ENCODE peak calls at places on chromosomes 7 and 10, in nine cellular contexts. B, Q, R, U, T, S, C, G and X are unnamed samples.

GRCh38 chr10:88523739-88524400 is 59.2 kb downstream of the RNLS start:
- DNase-seq in B (no peak), R (no peak), S (no peak), Q (no peak), C (no peak), T (no peak), U (no peak), G (no peak), X (no peak)

GRCh38 chr10:79070611-79071534 is 2.1 kb downstream of the ZMIZ1 start:
- DNase-seq in T (peak; percentile 92), C (peak; percentile 96), S (no peak), U (peak; percentile 22), B (no peak), G (peak; percentile 69), R (peak; percentile 90), Q (peak; percentile 88), X (no peak)

GRCh38 chr10:97726636-97727178 is 10.2 kb upstream of the ZFYVE27 start:
- DNase-seq in R (peak; percentile 34), G (peak; percentile 85), C (no peak), U (no peak), T (no peak), S (no peak), Q (peak; percentile 87), B (no peak), X (no peak)

GRCh38 chr10:89002234-89002978 is 11.8 kb downstream of the FAS start:
- DNase-seq in T (no peak), C (no peak), R (no peak), S (no peak), Q (no peak), G (no peak), B (no peak), U (no peak), X (no peak)

GRCh38 chr10:74502963-74503608 is 323.3 kb upstream of the KAT6B start:
- DNase-seq in Q (peak; percentile 82), U (no peak), B (no peak), S (no peak), R (no peak), T (no peak), G (peak; percentile 86), C (no peak), X (no peak)

GRCh38 chr7:132489776-132490237 is 86.5 kb downstream of the PLXNA4 start:
- DNase-seq in C (no peak), Q (no peak), B (no peak), U (no peak), S (no peak), G (no peak), T (no peak), R (no peak), X (no peak)

GRCh38 chr7:128904381-128905197 is 5.9 kb downstream of the KCP start:
- DNase-seq in Q (peak; percentile 60), B (no peak), S (no peak), U (peak; percentile 57), G (peak; percentile 56), T (no peak), R (peak; percentile 69), C (no peak), X (no peak)

GRCh38 chr10:61793760-61794713 is 107.5 kb upstream of the ARID5B start:
- DNase-seq in T (no peak), U (no peak), S (no peak), B (no peak), C (no peak), R (no peak), Q (peak; percentile 94), G (peak; percentile 79), X (no peak)

GRCh38 chr7:87565877-87566276 is 34.8 kb downstream of the ABCB1 start:
- DNase-seq in C (no peak), S (no peak), U (no peak), G (no peak), B (no peak), Q (no peak), T (no peak), R (no peak), X (no peak)

GRCh38 chr7:1992554-1992953 is 240.2 kb downstream of the MAD1L1 start:
- DNase-seq in C (peak; percentile 9), G (no peak), S (no peak), B (no peak), R (no peak), Q (no peak), T (no peak), U (no peak), X (no peak)

GRCh38 chr10:287814-288213 is 152.6 kb downstream of the ZMYND11 start:
- DNase-seq in R (no peak), U (no peak), G (no peak), B (no peak), Q (peak; percentile 28), C (no peak), T (no peak), S (no peak), X (no peak)

GRCh38 chr10:7988985-7989384 is 65.5 kb upstream of the GATA3 start:
- DNase-seq in U (no peak), R (no peak), B (no peak), T (no peak), S (no peak), C (no peak), G (no peak), Q (no peak), X (no peak)

GRCh38 chr7:70870349-70870748 is 261.6 kb upstream of the GALNT17 start:
- DNase-seq in G (no peak), B (no peak), T (no peak), C (no peak), U (no peak), S (no peak), R (no peak), Q (no peak), X (no peak)

GRCh38 chr10:7134448-7134847 is 276.4 kb downstream of the SFMBT2 start:
- DNase-seq in T (no peak), C (no peak), R (no peak), B (no peak), U (no peak), Q (no peak), S (no peak), G (no peak), X (no peak)

GRCh38 chr7:94449151-94449725 is 54.5 kb downstream of the COL1A2 start:
- DNase-seq in R (no peak), T (no peak), G (peak; percentile 55), Q (peak; percentile 52), U (peak; percentile 12), S (no peak), C (no peak), B (no peak), X (no peak)

GRCh38 chr10:62075414-62075813 is 173.9 kb downstream of the ARID5B start:
- DNase-seq in C (no peak), S (no peak), B (no peak), T (no peak), Q (no peak), G (no peak), R (no peak), U (no peak), X (no peak)

GRCh38 chr10:83522881-83523386 is 616.4 kb upstream of the GHITM start:
- DNase-seq in Q (peak; percentile 84), B (no peak), S (no peak), T (peak; percentile 44), G (no peak), R (no peak), U (no peak), C (peak; percentile 52), X (no peak)

GRCh38 chr10:43524434-43525247 is 49.8 kb downstream of the ZNF239 start:
- DNase-seq in B (no peak), C (no peak), R (no peak), T (no peak), G (no peak), S (no peak), U (no peak), Q (peak; percentile 4), X (no peak)
- H3K9me3 ChIP-seq in B (peaks cover 32% of the 10 kb centered on the region), C (peaks cover 3% of the 10 kb centered on the region), R (peaks cover 97% of the 10 kb centered on the region), T (peaks cover 92% of the 10 kb centered on the region), G (peaks cover 13% of the 10 kb centered on the region), S (peaks cover 33% of the 10 kb centered on the region), U (peaks cover 10% of the 10 kb centered on the region), Q (peaks cover 71% of the 10 kb centered on the region), X (peaks cover 19% of the 10 kb centered on the region)

DNA sequence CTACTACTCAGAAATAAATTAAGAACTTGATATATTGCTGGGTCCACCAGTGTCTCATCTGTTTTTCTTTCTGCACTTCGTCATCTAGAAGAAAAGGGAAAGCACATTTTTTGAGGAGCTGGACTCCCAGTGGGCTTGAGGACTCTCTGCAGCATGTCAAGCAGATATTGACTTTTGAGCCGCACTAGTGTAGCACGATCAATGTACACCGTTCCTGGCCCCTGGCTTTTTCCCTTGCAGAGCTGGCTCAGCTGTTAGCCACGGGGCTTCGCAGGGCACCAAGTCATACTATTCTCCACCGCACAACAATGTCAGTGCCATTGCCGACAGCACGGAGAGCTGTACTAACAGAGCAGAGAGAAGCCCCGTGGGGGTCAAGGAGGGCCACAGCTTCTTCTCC is 235.4 kb upstream of the HABP2 start:
- DNase-seq in G (no peak), B (no peak), S (no peak), C (no peak), T (no peak), U (no peak), Q (no peak), R (no peak), X (no peak)
- H3K9me3 ChIP-seq in G (peaks cover 2% of the 10 kb centered on the region), B (no peaks in the 10 kb centered on the region), S (no peaks in the 10 kb centered on the region), C (peaks cover 2% of the 10 kb centered on the region), T (peaks cover 6% of the 10 kb centered on the region), U (no peaks in the 10 kb centered on the region), Q (peaks cover 8% of the 10 kb centered on the region), R (no peaks in the 10 kb centered on the region), X (no peaks in the 10 kb centered on the region)

GRCh38 chr10:43647576-43647975 is 1.1 kb downstream of the ZNF32 start:
- DNase-seq in G (no peak), C (no peak), Q (no peak), T (no peak), S (no peak), R (no peak), B (no peak), U (no peak), X (no peak)

GRCh38 chr10:43640603-43641002 is 8.1 kb downstream of the ZNF32 start:
- DNase-seq in T (no peak), S (no peak), R (no peak), Q (no peak), G (peak; percentile 52), C (no peak), B (no peak), U (no peak), X (no peak)

GRCh38 chr10:43648083-43648391 is 644 bp downstream of the ZNF32 start:
- DNase-seq in G (no peak), R (no peak), Q (peak; percentile 9), T (no peak), U (no peak), B (no peak), C (no peak), S (peak; percentile 33), X (no peak)

GRCh38 chr10:43645866-43646265 is 2.8 kb downstream of the ZNF32 start:
- DNase-seq in B (no peak), U (no peak), G (no peak), C (no peak), T (no peak), R (no peak), S (no peak), Q (no peak), X (no peak)

GRCh38 chr10:43644252-43644651 is 4.4 kb downstream of the ZNF32 start:
- DNase-seq in U (no peak), R (no peak), C (no peak), S (no peak), B (no peak), Q (no peak), G (peak; percentile 14), T (no peak), X (no peak)
- H3K9me3 ChIP-seq in U (peaks cover 12% of the 10 kb centered on the region), R (peaks cover 78% of the 10 kb centered on the region), C (peaks cover 16% of the 10 kb centered on the region), S (peaks cover 27% of the 10 kb centered on the region), B (peaks cover 46% of the 10 kb centered on the region), Q (peaks cover 64% of the 10 kb centered on the region), G (peaks cover 44% of the 10 kb centered on the region), T (peaks cover 73% of the 10 kb centered on the region), X (peaks cover 41% of the 10 kb centered on the region)

DNA sequence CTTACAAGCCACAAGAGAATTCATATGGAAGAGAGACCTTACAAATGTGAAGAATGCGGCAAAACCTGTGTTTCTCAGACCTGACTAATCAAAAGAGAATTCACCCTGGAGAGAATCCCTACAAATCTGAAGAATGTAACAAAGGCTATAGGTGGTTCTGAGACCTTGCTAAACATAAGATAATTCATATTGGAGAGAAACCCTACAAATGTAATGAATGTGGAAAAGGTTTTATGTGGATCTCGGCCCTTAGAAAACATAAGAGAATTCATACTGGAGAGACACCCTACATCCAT is 33.4 kb downstream of the ZNF727 start:
- DNase-seq in B (no peak), U (no peak), S (no peak), T (no peak), C (no peak), Q (no peak), G (no peak), R (no peak), X (no peak)
- H3K9me3 ChIP-seq in B (peaks cover 54% of the 10 kb centered on the region), U (peaks cover 16% of the 10 kb centered on the region), S (peaks cover 57% of the 10 kb centered on the region), T (no peaks in the 10 kb centered on the region), C (peaks cover 21% of the 10 kb centered on the region), Q (peaks cover 94% of the 10 kb centered on the region), G (peaks cover 26% of the 10 kb centered on the region), R (peaks cover 100% of the 10 kb centered on the region), X (peaks cover 17% of the 10 kb centered on the region)